ENCODE peak calls at places on chromosomes 4 and X, in six cellular contexts. P, Z, B, A, H and E are unnamed samples. For H3K27me3, the result is how much of the 10 kb centered on the place peaks cover.

GRCh38 chrX:154827624-154828408 is 6.6 kb downstream of the SMIM9 start:
- DNase-seq in P (no peak), Z (no peak), B (no peak), A (no peak), H (no peak), E (no peak)

GRCh38 chrX:37871626-37872302 is 24.4 kb upstream of the DYNLT3 start:
- DNase-seq in P (peak), Z (no peak), B (peak), A (no peak), H (peak), E (peak)

GRCh38 chr4:26015133-26015651 is 101.2 kb downstream of the SMIM20 start:
- DNase-seq in P (peak), Z (no peak), B (peak), A (no peak), H (no peak), E (no peak)

GRCh38 chr4:19381068-19381467 is 870.6 kb upstream of the SLIT2 start:
- DNase-seq in P (peak), Z (no peak), B (peak), A (no peak), H (peak), E (peak)

GRCh38 chr4:13126976-13127910 is 356.9 kb downstream of the RAB28 start:
- DNase-seq in P (no peak), Z (no peak), B (no peak), A (no peak), H (no peak), E (no peak)

GRCh38 chr4:91322961-91323360 is 980.8 kb upstream of the GRID2 start:
- DNase-seq in P (no peak), Z (no peak), B (no peak), A (no peak), H (no peak), E (no peak)

GRCh38 chr4:68175562-68176155 is 46.0 kb upstream of the TMPRSS11F start:
- DNase-seq in P (peak), Z (no peak), B (peak), A (peak), H (peak), E (peak)

GRCh38 chr4:144355809-144356757 is 215.6 kb upstream of the GYPA start:
- DNase-seq in P (peak), Z (no peak), B (peak), A (peak), H (peak), E (peak)

GRCh38 chr4:183205682-183206081 is 106.6 kb downstream of the WWC2 start:
- DNase-seq in P (no peak), Z (no peak), B (no peak), A (no peak), H (no peak), E (no peak)

GRCh38 chr4:96638132-96638531 is 798.2 kb downstream of the PDHA2 start:
- DNase-seq in P (no peak), Z (no peak), B (no peak), A (no peak), H (no peak), E (no peak)

GRCh38 chr4:96646146-96646545 is 806.3 kb downstream of the PDHA2 start:
- DNase-seq in P (no peak), Z (no peak), B (no peak), A (no peak), H (no peak), E (no peak)

GRCh38 chr4:96639932-96640331 is 800.0 kb downstream of the PDHA2 start:
- DNase-seq in P (no peak), Z (no peak), B (no peak), A (no peak), H (no peak), E (no peak)

GRCh38 chr4:96642486-96642885 is 802.6 kb downstream of the PDHA2 start:
- DNase-seq in P (no peak), Z (no peak), B (no peak), A (no peak), H (no peak), E (no peak)
- TF ChIP-seq CTCF in P (no peak), Z (no peak), B (no peak), A (no peak), H (no peak), E (no peak)

GRCh38 chrX:136667446-136668168 is 19.6 kb downstream of the CD40LG start:
- DNase-seq in P (no peak), Z (no peak), B (no peak), A (no peak), H (no peak), E (no peak)
- H3K27me3 ChIP-seq in P (under half), Z (under half), B (under half), A (under half), H (under half), E (under half)

GRCh38 chr4:180909279-180909678 is 1333.9 kb upstream of the TENM3 start:
- DNase-seq in P (peak), Z (no peak), B (peak), A (peak), H (peak), E (peak)
- TF ChIP-seq CTCF in P (peak), Z (no peak), B (peak), A (no peak), H (peak), E (peak)

DNA sequence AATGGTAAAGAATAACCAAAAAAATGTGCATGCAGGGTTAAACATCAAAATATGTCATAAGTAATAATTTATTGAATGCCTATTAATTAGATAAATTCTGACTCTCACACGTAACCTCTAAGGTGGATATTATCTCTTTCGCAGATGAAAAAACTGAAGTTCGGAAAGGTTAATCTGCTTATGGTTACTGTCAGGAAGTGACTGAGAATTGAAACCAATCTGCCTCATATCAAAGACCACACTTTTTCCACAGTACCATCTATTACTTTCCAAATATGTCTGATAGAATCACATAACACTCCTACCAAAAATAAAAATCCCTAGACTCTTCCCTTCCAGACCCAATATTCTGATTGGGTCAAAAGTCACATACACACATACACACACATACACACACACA is 6.2 kb downstream of the CHIC2 start:
- DNase-seq in P (no peak), Z (no peak), B (no peak), A (no peak), H (no peak), E (no peak)
- H3K27me3 ChIP-seq in P (under half), Z (under half), B (under half), A (under half), H (under half), E (under half)

DNA sequence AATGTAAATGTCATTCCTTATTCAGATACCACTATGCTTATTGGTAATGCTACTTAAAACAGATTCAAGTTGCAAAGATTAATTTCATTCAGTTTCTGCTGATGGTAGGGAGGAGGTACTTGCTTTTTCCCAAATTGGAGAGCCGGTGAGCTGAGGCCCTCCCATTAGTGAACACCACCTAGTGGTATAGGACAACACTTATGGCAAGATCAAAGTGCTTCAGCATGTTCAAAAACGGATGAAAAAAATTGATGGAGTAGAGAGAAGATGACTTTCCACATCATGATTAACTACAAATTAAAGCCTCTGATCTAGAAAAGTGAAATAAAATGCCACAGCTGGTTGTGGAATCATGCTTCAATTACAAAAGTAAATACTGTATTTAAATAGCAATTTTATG is 112.9 kb downstream of the MBNL3 start:
- DNase-seq in P (peak), Z (no peak), B (no peak), A (no peak), H (peak), E (no peak)
- TF ChIP-seq CTCF in P (peak), Z (no peak), B (peak), A (peak), H (peak), E (peak)